ENCODE peak calls at places on chromosomes 1 and 21, in six cellular contexts. A is hypothalamus, K is GM12878, D is Kasumi-1, M is activated T-cell treated with anti-CD3 and anti-CD28 coated beads for 1 hour, I is lower lobe of right lung. G is an unnamed sample.

GRCh38 chr1:36321119-36321951 is 2.1 kb downstream of the EVA1B start:
- DNase-seq in A (no peak), K (no peak), M (no peak), I (peak), D (peak), G (peak)

GRCh38 chr1:119935373-119935772 is 39.1 kb upstream of the ADAM30 start:
- DNase-seq in M (no peak), I (no peak), A (no peak), D (no peak), K (no peak), G (no peak)

GRCh38 chr1:24900486-24900849 is 29.6 kb downstream of the RUNX3 start:
- DNase-seq in M (no peak), A (no peak), K (no peak), D (no peak), I (peak), G (no peak)

GRCh38 chr1:40110389-40110788 is 13.3 kb upstream of the PPT1 start:
- DNase-seq in I (no peak), D (no peak), M (no peak), K (no peak), A (no peak), G (no peak)

GRCh38 chr1:92194516-92194915 is 23.2 kb upstream of the C1orf146 start:
- DNase-seq in M (no peak), I (no peak), D (peak), A (no peak), K (no peak), G (no peak)

GRCh38 chr1:111474521-111474920 is 737 bp downstream of the C1orf162 start:
- DNase-seq in A (no peak), K (no peak), I (no peak), D (no peak), M (no peak), G (no peak)

GRCh38 chr1:91751281-91751680 is 134.7 kb downstream of the TGFBR3 start:
- DNase-seq in A (no peak), K (no peak), M (no peak), I (no peak), D (no peak), G (no peak)

GRCh38 chr1:53060580-53060979 is 1.4 kb upstream of the PODN start:
- DNase-seq in D (no peak), I (no peak), A (no peak), K (no peak), M (no peak), G (no peak)

GRCh38 chr1:5754079-5754431 is 238.2 kb downstream of the NPHP4 start:
- DNase-seq in K (no peak), M (no peak), I (no peak), D (no peak), A (no peak), G (no peak)

GRCh38 chr1:74427676-74428075 is 84.7 kb downstream of the LRRC53 start:
- DNase-seq in M (no peak), A (no peak), D (no peak), K (no peak), I (no peak), G (no peak)

GRCh38 chr21:44304846-44305245 is 5.0 kb downstream of the PFKL start:
- DNase-seq in M (peak), D (peak), A (peak), K (no peak), I (no peak), G (no peak)

GRCh38 chr1:10537082-10537766 is 62.5 kb downstream of the PEX14 start:
- DNase-seq in I (no peak), K (no peak), M (no peak), D (no peak), A (no peak), G (no peak)